ENCODE peak calls at places on chromosomes 2 and 18, in five cellular contexts. X is WTC11, U is fibroblast of mammary gland, V is dorsolateral prefrontal cortex, H is Calu3. C is an unnamed sample.

GRCh38 chr18:78138993-78139496 is 840.6 kb upstream of the SALL3 start:
- DNase-seq in X (no peak), U (no peak), V (no peak), H (no peak), C (no peak)

GRCh38 chr18:63872586-63872985 is 14.9 kb upstream of the SERPINB2 start:
- DNase-seq in X (no peak), U (no peak), V (no peak), H (no peak), C (no peak)

GRCh38 chr2:125405816-125406215 is 1250.1 kb upstream of the GYPC start:
- DNase-seq in X (no peak), U (peak), V (no peak), H (no peak), C (peak)

GRCh38 chr2:68709421-68709911 is 25.1 kb upstream of the ARHGAP25 start:
- DNase-seq in X (no peak), U (peak), V (no peak), H (peak), C (peak)

GRCh38 chr2:78811955-78812610 is 213.4 kb upstream of the REG3G start:
- DNase-seq in X (no peak), U (no peak), V (no peak), H (no peak), C (no peak)

GRCh38 chr2:25301453-25302352 is 40.0 kb downstream of the DNMT3A start:
- DNase-seq in X (no peak), U (peak), V (no peak), H (no peak), C (peak)

GRCh38 chr2:112229365-112229764 is 25.5 kb downstream of the ZC3H8 start:
- DNase-seq in X (no peak), U (peak), V (no peak), H (no peak), C (peak)

GRCh38 chr18:49898421-49898820 is 85.1 kb upstream of the ACAA2 start:
- DNase-seq in X (peak), U (peak), V (no peak), H (peak), C (peak)

GRCh38 chr18:55523001-55523400 is 65.0 kb downstream of the TCF4 start:
- DNase-seq in X (no peak), U (no peak), V (no peak), H (no peak), C (no peak)

GRCh38 chr2:65199891-65200290 is 27.7 kb upstream of the ACTR2 start:
- DNase-seq in X (no peak), U (peak), V (no peak), H (no peak), C (no peak)

GRCh38 chr2:65103013-65103720 is 26.7 kb downstream of the RAB1A start:
- DNase-seq in X (no peak), U (no peak), V (no peak), H (no peak), C (no peak)

GRCh38 chr18:46632401-46633089 is 24.5 kb downstream of the LOXHD1 start:
- DNase-seq in X (no peak), U (peak), V (peak), H (no peak), C (peak)

GRCh38 chr18:8260847-8261246 is 348.4 kb upstream of the RAB12 start:
- DNase-seq in X (no peak), U (no peak), V (no peak), H (no peak), C (no peak)

GRCh38 chr2:25744055-25744454 is 70.7 kb upstream of the DTNB start:
- DNase-seq in X (no peak), U (no peak), V (no peak), H (no peak), C (no peak)

GRCh38 chr2:12722445-12723316 is 5.9 kb downstream of the TRIB2 start:
- DNase-seq in X (no peak), U (no peak), V (no peak), H (no peak), C (no peak)

GRCh38 chr2:223027442-223027841 is 24.5 kb upstream of the KCNE4 start:
- DNase-seq in X (no peak), U (peak), V (no peak), H (peak), C (no peak)

GRCh38 chr2:119308793-119309330 is 57.8 kb downstream of the C2orf76 start:
- DNase-seq in X (no peak), U (no peak), V (no peak), H (no peak), C (no peak)

GRCh38 chr2:1636791-1637415 is 107.4 kb downstream of the PXDN start:
- DNase-seq in X (no peak), U (no peak), V (no peak), H (no peak), C (no peak)

GRCh38 chr2:211396815-211397214 is 840.4 kb downstream of the CPS1 start:
- DNase-seq in X (no peak), U (no peak), V (no peak), H (no peak), C (no peak)

GRCh38 chr2:217075225-217075802 is 215.4 kb upstream of the TNP1 start:
- DNase-seq in X (no peak), U (peak), V (no peak), H (no peak), C (no peak)

GRCh38 chr2:174617713-174618112 is 20.1 kb upstream of the WIPF1 start:
- DNase-seq in X (no peak), U (no peak), V (no peak), H (no peak), C (no peak)

GRCh38 chr2:218292700-218293014 is 354 bp upstream of the TMBIM1 start:
- DNase-seq in X (no peak), U (no peak), V (no peak), H (no peak), C (no peak)
- TF ChIP-seq CTCF in X (peak), U (no peak), V (peak), H (no peak), C (peak)

GRCh38 chr2:45578056-45578843 is 32.8 kb downstream of the SRBD1 start:
- DNase-seq in X (peak), U (peak), V (no peak), H (no peak), C (no peak)
- TF ChIP-seq CTCF in X (no peak), U (peak), V (peak), H (no peak), C (no peak)

DNA sequence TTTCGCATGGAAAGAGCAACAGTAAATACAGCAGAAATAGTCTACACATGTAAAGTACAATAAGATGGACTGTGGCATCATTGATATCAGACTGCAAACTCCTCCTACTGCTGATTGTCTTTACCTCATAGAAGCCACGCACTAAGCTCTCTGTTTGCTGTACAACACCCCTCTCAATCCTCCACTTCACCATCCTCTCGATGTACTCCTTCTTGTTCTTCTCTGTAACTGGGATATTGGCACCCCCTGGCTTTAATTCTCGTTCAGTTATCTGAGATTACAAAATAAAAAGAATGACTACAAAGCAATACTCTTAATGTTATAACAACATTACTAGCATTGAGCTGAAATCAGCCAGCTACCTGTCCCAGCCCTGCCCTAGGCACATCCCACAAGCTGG is 49.3 kb upstream of the STK17B start:
- DNase-seq in X (no peak), U (no peak), V (no peak), H (no peak), C (no peak)
- TF ChIP-seq CTCF in X (no peak), U (no peak), V (no peak), H (no peak), C (no peak)

DNA sequence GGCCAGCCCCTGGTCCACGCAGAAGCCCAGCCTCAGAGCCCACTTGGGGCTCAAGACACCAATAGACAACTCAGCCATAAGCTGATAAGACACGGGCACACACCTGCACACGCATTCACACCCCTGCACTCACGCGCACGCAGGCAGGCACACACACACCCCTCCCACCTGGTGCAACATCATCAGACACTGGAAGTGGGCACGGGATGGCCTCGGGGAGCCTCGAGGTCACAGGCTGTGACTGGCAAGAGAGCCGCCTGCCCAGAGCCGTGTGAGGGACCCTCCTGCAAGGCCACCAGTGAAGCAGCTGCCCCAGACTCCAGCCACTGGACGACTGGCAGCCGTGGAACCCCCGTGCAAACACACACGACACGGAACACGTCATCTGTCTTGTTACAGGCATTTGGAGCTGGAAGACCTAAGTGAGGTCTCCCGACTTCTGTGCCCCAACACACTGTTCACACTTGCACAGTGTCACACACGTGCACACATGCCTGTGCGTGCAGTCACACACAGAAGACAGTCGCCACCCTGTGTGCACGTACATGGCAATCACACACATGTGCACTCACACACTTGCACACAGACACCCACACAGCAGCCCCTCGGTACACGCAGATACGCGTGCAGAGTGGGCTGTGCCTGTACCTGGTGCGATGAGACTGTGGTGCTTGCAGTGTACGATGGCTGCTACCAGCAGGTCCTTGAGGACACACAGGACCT is 959 bp downstream of the MAB21L4 start:
- DNase-seq in X (no peak), U (no peak), V (no peak), H (no peak), C (no peak)
- TF ChIP-seq CTCF in X (no peak), U (no peak), V (no peak), H (no peak), C (no peak)

DNA sequence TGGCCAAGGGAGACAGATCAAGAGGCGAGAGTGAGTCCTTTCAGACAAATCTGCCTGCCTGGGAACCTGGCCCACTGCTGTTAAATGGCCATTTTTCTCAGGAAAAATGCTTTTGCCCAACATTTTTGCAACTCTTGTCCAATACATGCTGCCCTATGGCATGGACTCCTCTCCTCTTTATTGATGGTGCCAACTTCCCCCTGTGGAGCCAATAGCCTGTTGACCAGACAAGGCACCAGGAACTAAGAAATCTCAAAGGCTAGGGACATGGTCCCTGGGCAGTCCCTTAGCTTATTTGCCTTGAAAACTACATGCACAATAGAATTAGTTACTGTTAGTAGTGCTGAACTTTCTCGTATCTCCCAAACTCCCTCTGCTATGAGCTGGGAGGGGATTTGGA is 91.8 kb upstream of the ACVR1C start:
- DNase-seq in X (no peak), U (no peak), V (no peak), H (no peak), C (no peak)
- TF ChIP-seq CTCF in X (no peak), U (no peak), V (no peak), H (no peak), C (no peak)

GRCh38 chr2:161173541-161174194 is 13.4 kb downstream of the TANK start:
- DNase-seq in X (no peak), U (no peak), V (no peak), H (no peak), C (no peak)
- TF ChIP-seq CTCF in X (no peak), U (no peak), V (no peak), H (no peak), C (no peak)